ENCODE peak calls at places on chromosomes 5 and 9, in four cellular contexts. U is brain microvascular endothelial cell, K is colonic mucosa, V is heart right ventricle. N is an unnamed sample. For H3K36me3, the result is how much of the 10 kb centered on the place peaks cover.

GRCh38 chr9:2053883-2054845 is 39.0 kb downstream of the SMARCA2 start:
- DNase-seq in U (no peak), K (peak), V (no peak), N (no peak)

GRCh38 chr9:69188975-69189374 is 14.9 kb downstream of the TJP2 start:
- DNase-seq in U (no peak), K (no peak), V (no peak), N (no peak)

GRCh38 chr9:693460-694390 is 147.8 kb upstream of the DMRT1 start:
- DNase-seq in U (peak), K (peak), V (no peak), N (no peak)

GRCh38 chr5:72509401-72509800 is 2.2 kb upstream of the ZNF366 start:
- DNase-seq in U (no peak), K (no peak), V (peak), N (no peak)

GRCh38 chr5:82465235-82465634 is 187.1 kb upstream of the RPS23 start:
- DNase-seq in U (peak), K (no peak), V (no peak), N (no peak)

GRCh38 chr5:6910950-6911349 is 197.7 kb downstream of the TENT4A start:
- DNase-seq in U (no peak), K (no peak), V (no peak), N (no peak)

GRCh38 chr9:127919253-127919815 is 2.5 kb upstream of the ST6GALNAC4 start:
- DNase-seq in U (peak), K (peak), V (peak), N (peak)

GRCh38 chr9:88593537-88594185 is 58.7 kb downstream of the NXNL2 start:
- DNase-seq in U (peak), K (peak), V (no peak), N (no peak)

GRCh38 chr9:129282308-129283211 is 104.5 kb upstream of the IER5L start:
- DNase-seq in U (no peak), K (no peak), V (no peak), N (no peak)

GRCh38 chr9:123395276-123396006 is 39.4 kb downstream of the CRB2 start:
- DNase-seq in U (no peak), K (no peak), V (no peak), N (no peak)

GRCh38 chr9:3385871-3386270 is 139.9 kb downstream of the RFX3 start:
- DNase-seq in U (no peak), K (no peak), V (no peak), N (no peak)

GRCh38 chr5:152556779-152557178 is 151.7 kb upstream of the NMUR2 start:
- DNase-seq in U (no peak), K (no peak), V (no peak), N (no peak)

GRCh38 chr9:23962101-23962500 is 136.1 kb upstream of the ELAVL2 start:
- DNase-seq in U (no peak), K (no peak), V (no peak), N (no peak)

GRCh38 chr5:178551059-178551458 is 39.1 kb downstream of the COL23A1 start:
- DNase-seq in U (no peak), K (no peak), V (no peak), N (no peak)

GRCh38 chr5:128111818-128112448 is 28.4 kb downstream of the SLC12A2 start:
- DNase-seq in U (peak), K (no peak), V (no peak), N (no peak)

GRCh38 chr5:154296525-154297159 is 106.1 kb downstream of the GALNT10 start:
- DNase-seq in U (no peak), K (peak), V (no peak), N (no peak)

GRCh38 chr9:97307091-97307490 is 368 bp upstream of the CCDC180 start:
- DNase-seq in U (peak), K (peak), V (peak), N (no peak)
- TF ChIP-seq CTCF in U (peak), K (no peak), V (peak), N (no peak)

DNA sequence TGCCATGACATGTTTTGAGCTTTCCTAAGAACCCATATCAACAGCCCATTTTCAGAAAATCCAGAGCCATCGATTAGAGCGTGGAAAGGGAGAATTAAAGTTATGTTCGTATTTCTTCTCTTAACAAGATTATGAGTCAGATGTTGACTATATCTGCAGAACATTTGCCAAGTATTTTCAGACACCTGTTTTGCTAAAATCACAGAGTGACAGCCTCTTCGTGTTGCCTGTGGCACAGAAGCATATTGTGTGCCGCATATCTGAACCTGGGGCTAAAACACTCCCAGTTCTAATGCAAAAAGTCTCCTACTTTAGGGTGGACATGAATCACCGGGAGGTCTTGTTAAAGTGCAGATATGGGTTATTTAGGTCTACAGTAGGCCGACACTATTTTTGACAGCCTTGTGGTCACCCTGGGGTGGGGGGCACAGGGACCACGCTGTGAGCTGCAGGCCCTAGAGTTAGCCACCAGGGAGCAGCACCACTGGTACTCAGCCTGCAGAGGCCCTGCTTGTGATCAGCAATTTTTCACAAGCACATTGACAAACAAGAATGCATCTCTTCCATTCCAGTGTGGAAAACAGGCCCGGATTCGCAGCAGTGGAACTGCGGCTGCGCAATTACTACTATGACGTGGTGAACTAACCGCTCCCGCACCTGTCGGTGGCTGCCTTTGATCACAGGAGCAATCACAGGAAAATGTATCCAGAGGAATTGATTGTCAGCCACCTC is 93.5 kb downstream of the SYK start:
- DNase-seq in U (no peak), K (no peak), V (no peak), N (no peak)
- H3K36me3 ChIP-seq in U (under half), K (under half), V (under half), N (under half)

DNA sequence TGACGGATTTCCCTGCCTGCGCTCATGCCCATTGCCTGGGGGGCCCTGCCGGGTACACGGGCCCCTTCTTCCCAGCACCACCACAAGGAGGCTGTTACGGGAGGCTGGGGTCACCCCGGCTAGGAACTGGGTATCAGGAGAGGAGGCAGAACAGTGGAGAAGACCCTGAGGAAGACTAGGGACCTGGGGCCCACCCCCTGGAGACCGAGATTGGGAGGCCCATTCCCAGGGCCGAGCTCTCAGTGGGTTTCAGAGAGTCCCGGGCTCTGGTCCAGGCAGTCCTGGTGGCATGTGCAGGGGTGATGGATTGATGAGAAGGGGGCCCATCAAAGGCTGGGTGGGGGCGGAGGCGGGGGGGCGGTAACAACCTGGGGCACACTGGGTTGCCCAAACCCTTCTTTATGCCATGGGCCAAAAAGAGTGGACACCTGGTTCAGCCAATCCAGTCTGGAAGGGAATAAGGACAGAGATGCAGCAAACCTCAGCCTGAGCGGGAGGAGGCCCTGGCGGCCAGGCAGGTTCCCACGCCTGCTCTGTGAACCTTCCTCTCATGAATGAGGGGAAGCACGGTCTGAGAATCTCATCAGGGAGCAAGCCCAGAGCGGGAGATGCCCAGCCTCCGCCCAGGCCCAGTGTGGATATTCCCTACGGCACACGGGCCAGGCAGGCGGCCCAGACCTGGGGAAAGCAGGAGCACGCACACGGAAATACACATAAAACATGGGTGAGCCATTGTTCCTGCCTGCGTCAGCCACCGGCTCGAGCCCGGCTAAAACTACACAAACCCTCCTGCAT is 785 bp upstream of the P4HA2 start:
- DNase-seq in U (no peak), K (peak), V (peak), N (peak)
- TF ChIP-seq CTCF in U (peak), K (no peak), V (no peak), N (no peak)

GRCh38 chr5:112830378-112830777 is 30.7 kb upstream of the SRP19 start:
- DNase-seq in U (no peak), K (no peak), V (no peak), N (no peak)
- H3K36me3 ChIP-seq in U (under half), K (under half), V (under half), N (under half)

GRCh38 chr9:79570449-79571308 is 1.1 kb upstream of the TLE4 start:
- DNase-seq in U (peak), K (peak), V (peak), N (peak)

GRCh38 chr9:79571309-79572031 is at the start of gene TLE4:
- DNase-seq in U (peak), K (peak), V (peak), N (peak)

GRCh38 chr9:79567671-79568098 is 4.1 kb upstream of the TLE4 start:
- DNase-seq in U (no peak), K (no peak), V (no peak), N (no peak)

GRCh38 chr9:79569814-79570448 is 1.8 kb upstream of the TLE4 start:
- DNase-seq in U (no peak), K (no peak), V (no peak), N (no peak)

GRCh38 chr9:79568337-79569084 is 3.3 kb upstream of the TLE4 start:
- DNase-seq in U (no peak), K (no peak), V (no peak), N (no peak)
- TF ChIP-seq CTCF in U (no peak), K (no peak), V (no peak), N (no peak)

DNA sequence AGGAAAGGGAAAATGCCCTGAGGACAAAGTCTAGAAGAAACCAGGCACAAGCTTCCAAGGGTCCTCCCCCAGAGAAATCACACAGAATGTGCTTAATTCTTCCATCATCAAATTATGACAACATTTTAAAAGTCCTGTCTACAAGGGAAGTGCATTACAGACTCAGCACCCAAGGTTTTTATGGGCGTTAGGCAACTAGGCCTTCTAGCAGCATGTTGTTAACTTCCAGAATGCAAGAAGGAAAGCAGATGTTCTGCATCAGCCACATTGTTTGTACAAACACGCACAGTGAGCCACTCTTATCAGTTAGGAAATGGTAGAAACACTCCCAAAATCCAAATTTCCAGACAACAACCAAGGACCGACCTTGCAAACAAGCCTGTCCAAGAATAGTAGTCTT is 26.5 kb downstream of the SMC5 start:
- DNase-seq in U (no peak), K (no peak), V (no peak), N (no peak)
- H3K36me3 ChIP-seq in U (under half), K (under half), V (under half), N (half or more)

N was measured in RWPE2.